ENCODE peak calls at places on chromosomes 5 and 9, in five cellular contexts. V is heart left ventricle, U is GOT3, W is EL, O is right lobe of liver. K is an unnamed sample.

GRCh38 chr5:150789943-150790611 is 11.5 kb downstream of the SMIM3 start:
- DNase-seq in V (peak; percentile 35), U (peak; percentile 71), W (peak; percentile 99), O (peak; percentile 28), K (peak; percentile 99)

GRCh38 chr5:61618577-61618976 is 286.5 kb downstream of the ZSWIM6 start:
- DNase-seq in V (no peak), U (no peak), W (no peak), O (no peak), K (no peak)

GRCh38 chr9:2126331-2126789 is 111.2 kb downstream of the SMARCA2 start:
- DNase-seq in V (no peak), U (no peak), W (no peak), O (no peak), K (no peak)

GRCh38 chr9:77534376-77535057 is 113.6 kb downstream of the GNA14 start:
- DNase-seq in V (no peak), U (no peak), W (no peak), O (no peak), K (peak; percentile 5)

GRCh38 chr9:77163889-77164288 is 13.4 kb upstream of the VPS13A start:
- DNase-seq in V (no peak), U (no peak), W (peak; percentile 52), O (no peak), K (peak; percentile 13)

GRCh38 chr9:33719581-33720374 is 75.6 kb upstream of the PRSS3 start:
- DNase-seq in V (no peak), U (no peak), W (peak; percentile 31), O (peak; percentile 30), K (no peak)

GRCh38 chr5:111829701-111830100 is 72.7 kb upstream of the NREP start:
- DNase-seq in V (no peak), U (no peak), W (peak; percentile 92), O (no peak), K (peak; percentile 96)

GRCh38 chr9:123616707-123617106 is 260.7 kb downstream of the CRB2 start:
- DNase-seq in V (no peak), U (no peak), W (no peak), O (no peak), K (no peak)

GRCh38 chr5:141992349-141992963 is 20.4 kb downstream of the GNPDA1 start:
- DNase-seq in V (peak; percentile 54), U (no peak), W (peak; percentile 64), O (peak; percentile 50), K (peak; percentile 54)

GRCh38 chr9:129058965-129059795 is 21.7 kb upstream of the DOLPP1 start:
- DNase-seq in V (no peak), U (no peak), W (peak; percentile 63), O (no peak), K (peak; percentile 25)

GRCh38 chr5:36238896-36239295 is 2.8 kb downstream of the NADK2 start:
- DNase-seq in V (no peak), U (no peak), W (no peak), O (no peak), K (no peak)

GRCh38 chr5:75465480-75465879 is 45.9 kb downstream of the CERT1 start:
- DNase-seq in V (peak; percentile 8), U (no peak), W (no peak), O (no peak), K (peak; percentile 67)

GRCh38 chr9:31597977-31598376 is 786.5 kb upstream of the ACO1 start:
- DNase-seq in V (no peak), U (no peak), W (no peak), O (no peak), K (peak; percentile 6)

GRCh38 chr5:113693205-113693553 is 179.7 kb downstream of the YTHDC2 start:
- DNase-seq in V (no peak), U (no peak), W (no peak), O (no peak), K (no peak)

GRCh38 chr5:24773241-24773640 is 128.5 kb upstream of the CDH10 start:
- DNase-seq in V (no peak), U (no peak), W (no peak), O (no peak), K (no peak)

GRCh38 chr5:32168460-32169033 is 5.6 kb downstream of the GOLPH3 start:
- DNase-seq in V (no peak), U (no peak), W (no peak), O (no peak), K (no peak)

GRCh38 chr9:96417051-96417586 is 1.1 kb downstream of the ZNF367 start:
- DNase-seq in V (peak; percentile 91), U (peak; percentile 27), W (peak; percentile 82), O (peak; percentile 92), K (peak; percentile 66)

GRCh38 chr5:68369436-68370125 is 154.0 kb downstream of the PIK3R1 start:
- DNase-seq in V (no peak), U (no peak), W (no peak), O (no peak), K (no peak)

GRCh38 chr5:98564836-98565235 is 208.6 kb upstream of the RGMB start:
- DNase-seq in V (no peak), U (no peak), W (peak; percentile 8), O (no peak), K (no peak)

GRCh38 chr5:124719346-124719967 is 27.0 kb downstream of the ZNF608 start:
- DNase-seq in V (no peak), U (no peak), W (no peak), O (no peak), K (no peak)

GRCh38 chr5:150395690-150395979 is 17.1 kb downstream of the CD74 start:
- DNase-seq in V (no peak), U (no peak), W (no peak), O (no peak), K (no peak)

GRCh38 chr9:13351768-13352386 is 72.4 kb upstream of the MPDZ start:
- DNase-seq in V (peak; percentile 24), U (no peak), W (peak; percentile 40), O (no peak), K (peak; percentile 23)

GRCh38 chr9:112777914-112778313 is 27.4 kb downstream of the SNX30 start:
- DNase-seq in V (no peak), U (no peak), W (peak; percentile 45), O (no peak), K (no peak)

GRCh38 chr5:56023296-56023695 is 28.5 kb upstream of the IL6ST start:
- DNase-seq in V (no peak), U (no peak), W (no peak), O (no peak), K (no peak)

GRCh38 chr9:95132406-95133350 is 184.8 kb downstream of the FANCC start:
- DNase-seq in V (no peak), U (no peak), W (no peak), O (no peak), K (no peak)

GRCh38 chr9:78031826-78032598 is 401 bp upstream of the GNAQ start:
- DNase-seq in V (peak; percentile 93), U (peak; percentile 9), W (peak; percentile 94), O (peak; percentile 96), K (peak; percentile 91)

GRCh38 chr9:8262625-8263622 is 463.3 kb upstream of the DMAC1 start:
- DNase-seq in V (peak; percentile 27), U (no peak), W (no peak), O (no peak), K (no peak)

GRCh38 chr9:4443439-4443838 is 46.8 kb upstream of the SLC1A1 start:
- DNase-seq in V (no peak), U (no peak), W (no peak), O (no peak), K (no peak)

GRCh38 chr5:128225245-128226030 is 141.9 kb downstream of the SLC12A2 start:
- DNase-seq in V (no peak), U (no peak), W (no peak), O (no peak), K (no peak)

GRCh38 chr9:121631978-121632418 is 19.4 kb upstream of the DAB2IP start:
- DNase-seq in V (no peak), U (no peak), W (no peak), O (no peak), K (no peak)

GRCh38 chr5:165360366-165361142 is 1855.1 kb downstream of the MAT2B start:
- DNase-seq in V (no peak), U (no peak), W (no peak), O (no peak), K (no peak)

GRCh38 chr9:87751869-87752268 is 25.9 kb downstream of the CTSL start:
- DNase-seq in V (no peak), U (no peak), W (no peak), O (no peak), K (no peak)